ENCODE peak calls at places on chromosomes 7 and 10, in five cellular contexts. One of them, this sample, is unnamed.

GRCh38 chr7:113000316-113001020 is 86.2 kb downstream of the GPR85 start:
- DNase-seq in activated CD8-positive, alpha-beta T cell treated with anti-CD3 and anti-CD28 coated beads, Interleukin-2, amount 10 ng/mL, durations not matched to agents 7 days and 5 days: no peak
- DNase-seq in endothelial cell: no peak
- DNase-seq in GM10248: no peak
- DNase-seq in activated T-helper 1 cell treated with anti-CD3 and anti-CD28 coated beads, Interleukin-2, amount 50 U/mL, for 16 hours: no peak
- DNase-seq in this sample: no peak

GRCh38 chr7:75039166-75039565 is 34.4 kb downstream of the RCC1L start:
- DNase-seq in activated CD8-positive, alpha-beta T cell treated with anti-CD3 and anti-CD28 coated beads, Interleukin-2, amount 10 ng/mL, durations not matched to agents 7 days and 5 days: no peak
- DNase-seq in endothelial cell: no peak
- DNase-seq in GM10248: no peak
- DNase-seq in activated T-helper 1 cell treated with anti-CD3 and anti-CD28 coated beads, Interleukin-2, amount 50 U/mL, for 16 hours: no peak
- DNase-seq in this sample: no peak

GRCh38 chr7:1150400-1151002 is 9.5 kb downstream of the ZFAND2A start:
- DNase-seq in activated CD8-positive, alpha-beta T cell treated with anti-CD3 and anti-CD28 coated beads, Interleukin-2, amount 10 ng/mL, durations not matched to agents 7 days and 5 days: no peak
- DNase-seq in endothelial cell: no peak
- DNase-seq in GM10248: no peak
- DNase-seq in activated T-helper 1 cell treated with anti-CD3 and anti-CD28 coated beads, Interleukin-2, amount 50 U/mL, for 16 hours: no peak
- DNase-seq in this sample: peak

GRCh38 chr7:69814421-69814962 is 216.2 kb downstream of the AUTS2 start:
- DNase-seq in activated CD8-positive, alpha-beta T cell treated with anti-CD3 and anti-CD28 coated beads, Interleukin-2, amount 10 ng/mL, durations not matched to agents 7 days and 5 days: no peak
- DNase-seq in endothelial cell: no peak
- DNase-seq in GM10248: no peak
- DNase-seq in activated T-helper 1 cell treated with anti-CD3 and anti-CD28 coated beads, Interleukin-2, amount 50 U/mL, for 16 hours: no peak
- DNase-seq in this sample: no peak

GRCh38 chr10:44897049-44897448 is 14.1 kb upstream of the TMEM72 start:
- DNase-seq in activated CD8-positive, alpha-beta T cell treated with anti-CD3 and anti-CD28 coated beads, Interleukin-2, amount 10 ng/mL, durations not matched to agents 7 days and 5 days: no peak
- DNase-seq in endothelial cell: no peak
- DNase-seq in GM10248: no peak
- DNase-seq in activated T-helper 1 cell treated with anti-CD3 and anti-CD28 coated beads, Interleukin-2, amount 50 U/mL, for 16 hours: no peak
- DNase-seq in this sample: no peak

GRCh38 chr10:59375990-59376389 is 13.6 kb upstream of the FAM13C start:
- DNase-seq in activated CD8-positive, alpha-beta T cell treated with anti-CD3 and anti-CD28 coated beads, Interleukin-2, amount 10 ng/mL, durations not matched to agents 7 days and 5 days: no peak
- DNase-seq in endothelial cell: no peak
- DNase-seq in GM10248: no peak
- DNase-seq in activated T-helper 1 cell treated with anti-CD3 and anti-CD28 coated beads, Interleukin-2, amount 50 U/mL, for 16 hours: no peak
- DNase-seq in this sample: no peak

GRCh38 chr10:78914502-78915330 is 154.1 kb upstream of the ZMIZ1 start:
- DNase-seq in activated CD8-positive, alpha-beta T cell treated with anti-CD3 and anti-CD28 coated beads, Interleukin-2, amount 10 ng/mL, durations not matched to agents 7 days and 5 days: no peak
- DNase-seq in endothelial cell: no peak
- DNase-seq in GM10248: no peak
- DNase-seq in activated T-helper 1 cell treated with anti-CD3 and anti-CD28 coated beads, Interleukin-2, amount 50 U/mL, for 16 hours: no peak
- DNase-seq in this sample: peak

GRCh38 chr7:44398506-44398905 is 73.1 kb upstream of the CAMK2B start:
- DNase-seq in activated CD8-positive, alpha-beta T cell treated with anti-CD3 and anti-CD28 coated beads, Interleukin-2, amount 10 ng/mL, durations not matched to agents 7 days and 5 days: no peak
- DNase-seq in endothelial cell: no peak
- DNase-seq in GM10248: no peak
- DNase-seq in activated T-helper 1 cell treated with anti-CD3 and anti-CD28 coated beads, Interleukin-2, amount 50 U/mL, for 16 hours: no peak
- DNase-seq in this sample: no peak

GRCh38 chr7:151243411-151244155 is 4.9 kb downstream of the SMARCD3 start:
- DNase-seq in activated CD8-positive, alpha-beta T cell treated with anti-CD3 and anti-CD28 coated beads, Interleukin-2, amount 10 ng/mL, durations not matched to agents 7 days and 5 days: peak
- DNase-seq in endothelial cell: no peak
- DNase-seq in GM10248: no peak
- DNase-seq in activated T-helper 1 cell treated with anti-CD3 and anti-CD28 coated beads, Interleukin-2, amount 50 U/mL, for 16 hours: no peak
- DNase-seq in this sample: peak

GRCh38 chr10:129626309-129626708 is 159.3 kb downstream of the MGMT start:
- DNase-seq in activated CD8-positive, alpha-beta T cell treated with anti-CD3 and anti-CD28 coated beads, Interleukin-2, amount 10 ng/mL, durations not matched to agents 7 days and 5 days: no peak
- DNase-seq in endothelial cell: no peak
- DNase-seq in GM10248: no peak
- DNase-seq in activated T-helper 1 cell treated with anti-CD3 and anti-CD28 coated beads, Interleukin-2, amount 50 U/mL, for 16 hours: no peak
- DNase-seq in this sample: no peak

GRCh38 chr10:16809074-16809718 is 8.0 kb downstream of the RSU1 start:
- DNase-seq in activated CD8-positive, alpha-beta T cell treated with anti-CD3 and anti-CD28 coated beads, Interleukin-2, amount 10 ng/mL, durations not matched to agents 7 days and 5 days: peak
- DNase-seq in endothelial cell: peak
- DNase-seq in GM10248: peak
- DNase-seq in activated T-helper 1 cell treated with anti-CD3 and anti-CD28 coated beads, Interleukin-2, amount 50 U/mL, for 16 hours: no peak
- DNase-seq in this sample: peak

GRCh38 chr7:38007096-38007495 is 86.7 kb downstream of the EPDR1 start:
- DNase-seq in activated CD8-positive, alpha-beta T cell treated with anti-CD3 and anti-CD28 coated beads, Interleukin-2, amount 10 ng/mL, durations not matched to agents 7 days and 5 days: no peak
- DNase-seq in endothelial cell: no peak
- DNase-seq in GM10248: no peak
- DNase-seq in activated T-helper 1 cell treated with anti-CD3 and anti-CD28 coated beads, Interleukin-2, amount 50 U/mL, for 16 hours: no peak
- DNase-seq in this sample: no peak

GRCh38 chr10:95300140-95300539 is 9.3 kb upstream of the PDLIM1 start:
- DNase-seq in activated CD8-positive, alpha-beta T cell treated with anti-CD3 and anti-CD28 coated beads, Interleukin-2, amount 10 ng/mL, durations not matched to agents 7 days and 5 days: no peak
- DNase-seq in endothelial cell: no peak
- DNase-seq in GM10248: no peak
- DNase-seq in activated T-helper 1 cell treated with anti-CD3 and anti-CD28 coated beads, Interleukin-2, amount 50 U/mL, for 16 hours: no peak
- DNase-seq in this sample: no peak

GRCh38 chr7:15667999-15668398 is 18.5 kb downstream of the MEOX2 start:
- DNase-seq in activated CD8-positive, alpha-beta T cell treated with anti-CD3 and anti-CD28 coated beads, Interleukin-2, amount 10 ng/mL, durations not matched to agents 7 days and 5 days: no peak
- DNase-seq in endothelial cell: no peak
- DNase-seq in GM10248: no peak
- DNase-seq in activated T-helper 1 cell treated with anti-CD3 and anti-CD28 coated beads, Interleukin-2, amount 50 U/mL, for 16 hours: no peak
- DNase-seq in this sample: no peak

GRCh38 chr10:124643281-124644009 is 100.7 kb downstream of the FAM53B start:
- DNase-seq in activated CD8-positive, alpha-beta T cell treated with anti-CD3 and anti-CD28 coated beads, Interleukin-2, amount 10 ng/mL, durations not matched to agents 7 days and 5 days: no peak
- DNase-seq in endothelial cell: no peak
- DNase-seq in GM10248: no peak
- DNase-seq in activated T-helper 1 cell treated with anti-CD3 and anti-CD28 coated beads, Interleukin-2, amount 50 U/mL, for 16 hours: no peak
- DNase-seq in this sample: no peak

GRCh38 chr7:66099551-66100407 is 14.9 kb upstream of the CRCP start:
- DNase-seq in activated CD8-positive, alpha-beta T cell treated with anti-CD3 and anti-CD28 coated beads, Interleukin-2, amount 10 ng/mL, durations not matched to agents 7 days and 5 days: peak
- DNase-seq in endothelial cell: peak
- DNase-seq in GM10248: peak
- DNase-seq in activated T-helper 1 cell treated with anti-CD3 and anti-CD28 coated beads, Interleukin-2, amount 50 U/mL, for 16 hours: peak
- DNase-seq in this sample: peak

GRCh38 chr10:79260803-79261740 is 86.2 kb upstream of the PPIF start:
- DNase-seq in activated CD8-positive, alpha-beta T cell treated with anti-CD3 and anti-CD28 coated beads, Interleukin-2, amount 10 ng/mL, durations not matched to agents 7 days and 5 days: no peak
- DNase-seq in endothelial cell: no peak
- DNase-seq in GM10248: no peak
- DNase-seq in activated T-helper 1 cell treated with anti-CD3 and anti-CD28 coated beads, Interleukin-2, amount 50 U/mL, for 16 hours: no peak
- DNase-seq in this sample: no peak

GRCh38 chr10:119595715-119596515 is 849 bp downstream of the TIAL1 start:
- DNase-seq in activated CD8-positive, alpha-beta T cell treated with anti-CD3 and anti-CD28 coated beads, Interleukin-2, amount 10 ng/mL, durations not matched to agents 7 days and 5 days: peak
- DNase-seq in endothelial cell: peak
- DNase-seq in GM10248: peak
- DNase-seq in activated T-helper 1 cell treated with anti-CD3 and anti-CD28 coated beads, Interleukin-2, amount 50 U/mL, for 16 hours: peak
- DNase-seq in this sample: peak

GRCh38 chr7:45178241-45179225 is 20.9 kb downstream of the RAMP3 start:
- DNase-seq in activated CD8-positive, alpha-beta T cell treated with anti-CD3 and anti-CD28 coated beads, Interleukin-2, amount 10 ng/mL, durations not matched to agents 7 days and 5 days: no peak
- DNase-seq in endothelial cell: no peak
- DNase-seq in GM10248: no peak
- DNase-seq in activated T-helper 1 cell treated with anti-CD3 and anti-CD28 coated beads, Interleukin-2, amount 50 U/mL, for 16 hours: no peak
- DNase-seq in this sample: peak

GRCh38 chr7:2802082-2802481 is 42.0 kb downstream of the GNA12 start:
- DNase-seq in activated CD8-positive, alpha-beta T cell treated with anti-CD3 and anti-CD28 coated beads, Interleukin-2, amount 10 ng/mL, durations not matched to agents 7 days and 5 days: no peak
- DNase-seq in endothelial cell: no peak
- DNase-seq in GM10248: no peak
- DNase-seq in activated T-helper 1 cell treated with anti-CD3 and anti-CD28 coated beads, Interleukin-2, amount 50 U/mL, for 16 hours: no peak
- DNase-seq in this sample: no peak

GRCh38 chr7:66326501-66327180 is 121.5 kb downstream of the TPST1 start:
- DNase-seq in activated CD8-positive, alpha-beta T cell treated with anti-CD3 and anti-CD28 coated beads, Interleukin-2, amount 10 ng/mL, durations not matched to agents 7 days and 5 days: no peak
- DNase-seq in endothelial cell: no peak
- DNase-seq in GM10248: no peak
- DNase-seq in activated T-helper 1 cell treated with anti-CD3 and anti-CD28 coated beads, Interleukin-2, amount 50 U/mL, for 16 hours: no peak
- DNase-seq in this sample: no peak

GRCh38 chr7:137772221-137772620 is 74.6 kb downstream of the DGKI start:
- DNase-seq in activated CD8-positive, alpha-beta T cell treated with anti-CD3 and anti-CD28 coated beads, Interleukin-2, amount 10 ng/mL, durations not matched to agents 7 days and 5 days: no peak
- DNase-seq in endothelial cell: no peak
- DNase-seq in GM10248: no peak
- DNase-seq in activated T-helper 1 cell treated with anti-CD3 and anti-CD28 coated beads, Interleukin-2, amount 50 U/mL, for 16 hours: no peak
- DNase-seq in this sample: no peak

GRCh38 chr10:51651063-51651462 is 48.3 kb downstream of the CSTF2T start:
- DNase-seq in activated CD8-positive, alpha-beta T cell treated with anti-CD3 and anti-CD28 coated beads, Interleukin-2, amount 10 ng/mL, durations not matched to agents 7 days and 5 days: no peak
- DNase-seq in endothelial cell: no peak
- DNase-seq in GM10248: no peak
- DNase-seq in activated T-helper 1 cell treated with anti-CD3 and anti-CD28 coated beads, Interleukin-2, amount 50 U/mL, for 16 hours: no peak
- DNase-seq in this sample: no peak

GRCh38 chr10:128295003-128295402 is 168.8 kb upstream of the MKI67 start:
- DNase-seq in activated CD8-positive, alpha-beta T cell treated with anti-CD3 and anti-CD28 coated beads, Interleukin-2, amount 10 ng/mL, durations not matched to agents 7 days and 5 days: no peak
- DNase-seq in endothelial cell: no peak
- DNase-seq in GM10248: no peak
- DNase-seq in activated T-helper 1 cell treated with anti-CD3 and anti-CD28 coated beads, Interleukin-2, amount 50 U/mL, for 16 hours: no peak
- DNase-seq in this sample: no peak

GRCh38 chr10:14508725-14509124 is 178.0 kb upstream of the FRMD4A start:
- DNase-seq in activated CD8-positive, alpha-beta T cell treated with anti-CD3 and anti-CD28 coated beads, Interleukin-2, amount 10 ng/mL, durations not matched to agents 7 days and 5 days: no peak
- DNase-seq in endothelial cell: no peak
- DNase-seq in GM10248: no peak
- DNase-seq in activated T-helper 1 cell treated with anti-CD3 and anti-CD28 coated beads, Interleukin-2, amount 50 U/mL, for 16 hours: no peak
- DNase-seq in this sample: no peak

GRCh38 chr10:5611899-5612680 is 54.3 kb downstream of the ASB13 start:
- DNase-seq in activated CD8-positive, alpha-beta T cell treated with anti-CD3 and anti-CD28 coated beads, Interleukin-2, amount 10 ng/mL, durations not matched to agents 7 days and 5 days: no peak
- DNase-seq in endothelial cell: no peak
- DNase-seq in GM10248: no peak
- DNase-seq in activated T-helper 1 cell treated with anti-CD3 and anti-CD28 coated beads, Interleukin-2, amount 50 U/mL, for 16 hours: no peak
- DNase-seq in this sample: no peak

GRCh38 chr7:1540391-1541271 is 10.1 kb downstream of the MAFK start:
- DNase-seq in activated CD8-positive, alpha-beta T cell treated with anti-CD3 and anti-CD28 coated beads, Interleukin-2, amount 10 ng/mL, durations not matched to agents 7 days and 5 days: no peak
- DNase-seq in endothelial cell: no peak
- DNase-seq in GM10248: no peak
- DNase-seq in activated T-helper 1 cell treated with anti-CD3 and anti-CD28 coated beads, Interleukin-2, amount 50 U/mL, for 16 hours: no peak
- DNase-seq in this sample: no peak

GRCh38 chr7:890868-891267 is 14.5 kb downstream of the GET4 start:
- DNase-seq in activated CD8-positive, alpha-beta T cell treated with anti-CD3 and anti-CD28 coated beads, Interleukin-2, amount 10 ng/mL, durations not matched to agents 7 days and 5 days: no peak
- DNase-seq in endothelial cell: no peak
- DNase-seq in GM10248: no peak
- DNase-seq in activated T-helper 1 cell treated with anti-CD3 and anti-CD28 coated beads, Interleukin-2, amount 50 U/mL, for 16 hours: no peak
- DNase-seq in this sample: no peak

GRCh38 chr7:41733063-41733398 is 30.1 kb upstream of the INHBA start:
- DNase-seq in activated CD8-positive, alpha-beta T cell treated with anti-CD3 and anti-CD28 coated beads, Interleukin-2, amount 10 ng/mL, durations not matched to agents 7 days and 5 days: no peak
- DNase-seq in endothelial cell: no peak
- DNase-seq in GM10248: no peak
- DNase-seq in activated T-helper 1 cell treated with anti-CD3 and anti-CD28 coated beads, Interleukin-2, amount 50 U/mL, for 16 hours: no peak
- DNase-seq in this sample: no peak

GRCh38 chr10:93712593-93712992 is 10.2 kb upstream of the FRA10AC1 start:
- DNase-seq in activated CD8-positive, alpha-beta T cell treated with anti-CD3 and anti-CD28 coated beads, Interleukin-2, amount 10 ng/mL, durations not matched to agents 7 days and 5 days: no peak
- DNase-seq in endothelial cell: no peak
- DNase-seq in GM10248: no peak
- DNase-seq in activated T-helper 1 cell treated with anti-CD3 and anti-CD28 coated beads, Interleukin-2, amount 50 U/mL, for 16 hours: no peak
- DNase-seq in this sample: no peak

GRCh38 chr7:121366852-121367431 is 29.2 kb downstream of the FAM3C start:
- DNase-seq in activated CD8-positive, alpha-beta T cell treated with anti-CD3 and anti-CD28 coated beads, Interleukin-2, amount 10 ng/mL, durations not matched to agents 7 days and 5 days: peak
- DNase-seq in endothelial cell: peak
- DNase-seq in GM10248: peak
- DNase-seq in activated T-helper 1 cell treated with anti-CD3 and anti-CD28 coated beads, Interleukin-2, amount 50 U/mL, for 16 hours: no peak
- DNase-seq in this sample: peak

This sample was measured in OCI-LY7.